ENCODE peak calls at places on chromosome 12, in nine cellular contexts. F is progenitor cell of endocrine pancreas; W is astrocyte of the cerebellum; A is amniotic stem cell; X is SK-N-SH; R is GM12865; Y is cardiac fibroblast; H is activated CD8-positive, alpha-beta memory T cell treated with anti-CD3 and anti-CD28 coated beads for 48 hours; B is stromal cell of bone marrow. S is an unnamed sample.

GRCh38 chr12:13798162-13798561 is 183.2 kb downstream of the GRIN2B start:
- DNase-seq in F (no peak), W (no peak), A (no peak), X (no peak), R (no peak), Y (no peak), H (no peak), B (no peak), S (no peak)

GRCh38 chr12:40054554-40055226 is 51.2 kb downstream of the SLC2A13 start:
- DNase-seq in F (no peak), W (peak; percentile 66), A (no peak), X (no peak), R (no peak), Y (peak; percentile 69), H (no peak), B (peak; percentile 87), S (no peak)

GRCh38 chr12:77102691-77103090 is 37.3 kb upstream of the E2F7 start:
- DNase-seq in F (no peak), W (peak; percentile 33), A (peak; percentile 28), X (no peak), R (no peak), Y (peak; percentile 43), H (no peak), B (peak; percentile 31), S (no peak)

GRCh38 chr12:65648461-65648860 is 175.8 kb upstream of the HMGA2 start:
- DNase-seq in F (no peak), W (no peak), A (no peak), X (no peak), R (no peak), Y (no peak), H (no peak), B (no peak), S (no peak)

GRCh38 chr12:1083086-1083887 is 92.3 kb downstream of the ERC1 start:
- DNase-seq in F (no peak), W (no peak), A (no peak), X (peak; percentile 41), R (no peak), Y (no peak), H (no peak), B (no peak), S (no peak)

GRCh38 chr12:89353188-89353822 is 1.0 kb upstream of the DUSP6 start:
- DNase-seq in F (peak; percentile 86), W (no peak), A (no peak), X (peak; percentile 94), R (peak; percentile 6), Y (peak; percentile 76), H (no peak), B (no peak), S (peak; percentile 59)

GRCh38 chr12:38588618-38589309 is 272.2 kb downstream of the ALG10B start:
- DNase-seq in F (no peak), W (no peak), A (no peak), X (no peak), R (no peak), Y (no peak), H (no peak), B (no peak), S (no peak)

GRCh38 chr12:27960822-27961221 is 11.7 kb downstream of the PTHLH start:
- DNase-seq in F (no peak), W (no peak), A (no peak), X (no peak), R (no peak), Y (peak; percentile 26), H (no peak), B (no peak), S (no peak)

GRCh38 chr12:11731455-11731854 is 82.0 kb downstream of the ETV6 start:
- DNase-seq in F (no peak), W (no peak), A (no peak), X (no peak), R (peak; percentile 72), Y (peak; percentile 70), H (no peak), B (no peak), S (no peak)

GRCh38 chr12:93306636-93307035 is 71.1 kb upstream of the NUDT4 start:
- DNase-seq in F (no peak), W (no peak), A (no peak), X (no peak), R (no peak), Y (no peak), H (no peak), B (no peak), S (no peak)

GRCh38 chr12:122946690-122947271 is 19.5 kb downstream of the ABCB9 start:
- DNase-seq in F (no peak), W (peak; percentile 98), A (peak; percentile 98), X (no peak), R (peak; percentile 88), Y (peak; percentile 96), H (peak; percentile 74), B (peak; percentile 100), S (peak; percentile 95)

GRCh38 chr12:131738196-131738595 is 27.3 kb downstream of the SFSWAP start:
- DNase-seq in F (no peak), W (no peak), A (no peak), X (no peak), R (no peak), Y (no peak), H (no peak), B (no peak), S (no peak)

GRCh38 chr12:131831021-131831571 is 2.9 kb downstream of the MMP17 start:
- DNase-seq in F (no peak), W (no peak), A (no peak), X (no peak), R (no peak), Y (peak; percentile 14), H (no peak), B (no peak), S (no peak)

GRCh38 chr12:47097276-47097896 is 17.6 kb upstream of the AMIGO2 start:
- DNase-seq in F (no peak), W (no peak), A (no peak), X (no peak), R (no peak), Y (peak; percentile 27), H (no peak), B (no peak), S (no peak)

GRCh38 chr12:55658635-55659391 is 22.1 kb downstream of the OR10P1 start:
- DNase-seq in F (no peak), W (no peak), A (no peak), X (no peak), R (no peak), Y (peak; percentile 15), H (no peak), B (no peak), S (no peak)

GRCh38 chr12:67434653-67435375 is 165.7 kb downstream of the CAND1 start:
- DNase-seq in F (no peak), W (peak; percentile 88), A (peak; percentile 89), X (no peak), R (no peak), Y (peak; percentile 83), H (no peak), B (peak; percentile 97), S (no peak)

GRCh38 chr12:4421590-4422031 is 24.0 kb downstream of the FGF6 start:
- DNase-seq in F (no peak), W (peak; percentile 34), A (peak; percentile 29), X (peak; percentile 82), R (peak; percentile 50), Y (peak; percentile 39), H (no peak), B (peak; percentile 6), S (peak; percentile 34)

GRCh38 chr12:57240069-57240921 is 10.7 kb downstream of the STAC3 start:
- DNase-seq in F (no peak), W (no peak), A (peak; percentile 44), X (peak; percentile 80), R (peak; percentile 79), Y (peak; percentile 49), H (no peak), B (no peak), S (no peak)

GRCh38 chr12:92753976-92754885 is 51.4 kb downstream of the PLEKHG7 start:
- DNase-seq in F (no peak), W (no peak), A (no peak), X (no peak), R (no peak), Y (peak; percentile 42), H (no peak), B (peak; percentile 43), S (no peak)

GRCh38 chr12:3896851-3897351 is 23.7 kb upstream of the PARP11 start:
- DNase-seq in F (no peak), W (no peak), A (no peak), X (no peak), R (no peak), Y (peak; percentile 8), H (no peak), B (no peak), S (no peak)

GRCh38 chr12:77925536-77926108 is 94.9 kb downstream of the NAV3 start:
- DNase-seq in F (peak; percentile 39), W (peak; percentile 95), A (peak; percentile 92), X (peak; percentile 54), R (peak; percentile 92), Y (peak; percentile 96), H (no peak), B (peak; percentile 88), S (no peak)

GRCh38 chr12:5535531-5535930 is 103.6 kb downstream of the NTF3 start:
- DNase-seq in F (no peak), W (no peak), A (no peak), X (no peak), R (no peak), Y (no peak), H (no peak), B (no peak), S (no peak)

GRCh38 chr12:46677749-46678148 is 148.0 kb downstream of the SLC38A4 start:
- DNase-seq in F (no peak), W (peak; percentile 23), A (no peak), X (peak; percentile 9), R (no peak), Y (peak; percentile 73), H (no peak), B (no peak), S (no peak)

GRCh38 chr12:47413806-47414205 is 292.0 kb downstream of the RPAP3 start:
- DNase-seq in F (no peak), W (no peak), A (no peak), X (no peak), R (no peak), Y (no peak), H (no peak), B (no peak), S (no peak)

GRCh38 chr12:103503546-103504480 is 8.0 kb upstream of the C12orf42 start:
- DNase-seq in F (peak; percentile 26), W (no peak), A (no peak), X (peak; percentile 54), R (peak; percentile 79), Y (no peak), H (no peak), B (no peak), S (no peak)

S was measured in 8988T.